ENCODE peak calls at places on chromosomes 16 and 17, in four cellular contexts. U is ovary; P is C1 segment of cervical spinal cord; T is activated CD4-positive, alpha-beta T cell treated with anti-CD3 and anti-CD28 coated beads for 24 hours. B is an unnamed sample.

GRCh38 chr16:30875881-30876791 is 17.7 kb downstream of the BCL7C start:
- DNase-seq in U (no peak), P (peak; percentile 35), T (no peak), B (no peak)

GRCh38 chr17:66667491-66668030 is 167.4 kb upstream of the CACNG5 start:
- DNase-seq in U (no peak), P (no peak), T (peak; percentile 63), B (no peak)

GRCh38 chr17:65297384-65297783 is 160.2 kb downstream of the RGS9 start:
- DNase-seq in U (no peak), P (no peak), T (no peak), B (no peak)

GRCh38 chr17:69142473-69142802 is 743 bp upstream of the ABCA6 start:
- DNase-seq in U (no peak), P (no peak), T (no peak), B (no peak)

GRCh38 chr16:89320717-89321501 is 103.4 kb downstream of the ZNF778 start:
- DNase-seq in U (no peak), P (no peak), T (no peak), B (peak; percentile 71)

GRCh38 chr16:67528222-67528869 is at the start of gene RIPOR1:
- DNase-seq in U (peak; percentile 72), P (peak; percentile 14), T (no peak), B (peak; percentile 68)

GRCh38 chr17:58219789-58220183 is 731 bp upstream of the MKS1 start:
- DNase-seq in U (no peak), P (no peak), T (no peak), B (no peak)

GRCh38 chr16:80526418-80527061 is 14.3 kb upstream of the DYNLRB2 start:
- DNase-seq in U (peak; percentile 49), P (peak; percentile 1), T (peak; percentile 50), B (peak; percentile 67)

GRCh38 chr16:53224932-53225533 is 170.2 kb downstream of the CHD9 start:
- DNase-seq in U (no peak), P (no peak), T (no peak), B (peak; percentile 19)

GRCh38 chr16:46746821-46747776 is 1.0 kb downstream of the MYLK3 start:
- DNase-seq in U (no peak), P (no peak), T (no peak), B (no peak)

GRCh38 chr16:645852-646678 is 3.1 kb upstream of the WDR90 start:
- DNase-seq in U (no peak), P (no peak), T (no peak), B (peak; percentile 83)

GRCh38 chr17:13947499-13947898 is 121.8 kb upstream of the COX10 start:
- DNase-seq in U (no peak), P (no peak), T (no peak), B (no peak)

B was measured in adrenal gland.